ENCODE peak calls at places on chromosomes 3 and 15, in five cellular contexts. V is ovary, Q is esophagus muscularis mucosa, H is GM23248, F is iPS DF 6.9. R is an unnamed sample. For H3K4me1, the result is how much of the 10 kb centered on the place peaks cover.

GRCh38 chr3:40695848-40696247 is 171.1 kb downstream of the ZNF621 start:
- DNase-seq in V (no peak), Q (peak), H (no peak), F (no peak), R (no peak)

GRCh38 chr15:65641723-65642475 is 20.2 kb downstream of the SLC24A1 start:
- DNase-seq in V (no peak), Q (no peak), H (no peak), F (no peak), R (no peak)

GRCh38 chr3:13414040-13414729 is 5.9 kb downstream of the NUP210 start:
- DNase-seq in V (no peak), Q (no peak), H (no peak), F (no peak), R (no peak)

GRCh38 chr15:59002418-59002859 is 15.0 kb downstream of the RNF111 start:
- DNase-seq in V (no peak), Q (no peak), H (no peak), F (no peak), R (no peak)

GRCh38 chr3:58058654-58059263 is 50.5 kb downstream of the FLNB start:
- DNase-seq in V (no peak), Q (no peak), H (peak), F (no peak), R (no peak)

GRCh38 chr3:124140751-124141150 is 148.8 kb upstream of the ROPN1 start:
- DNase-seq in V (no peak), Q (no peak), H (no peak), F (no peak), R (no peak)

GRCh38 chr3:177981576-177981975 is 554.7 kb upstream of the KCNMB2 start:
- DNase-seq in V (no peak), Q (no peak), H (no peak), F (no peak), R (no peak)

GRCh38 chr15:65646486-65646885 is 24.7 kb downstream of the SLC24A1 start:
- DNase-seq in V (no peak), Q (no peak), H (no peak), F (no peak), R (no peak)

GRCh38 chr3:107344722-107345121 is 32.5 kb upstream of the CCDC54 start:
- DNase-seq in V (no peak), Q (no peak), H (peak), F (no peak), R (no peak)

GRCh38 chr3:148727242-148727641 is 29.5 kb downstream of the AGTR1 start:
- DNase-seq in V (no peak), Q (no peak), H (peak), F (peak), R (no peak)

GRCh38 chr3:73365756-73366397 is 258.9 kb downstream of the PDZRN3 start:
- DNase-seq in V (peak), Q (no peak), H (peak), F (no peak), R (peak)

GRCh38 chr3:129526121-129526900 is 2.1 kb upstream of the RHO start:
- DNase-seq in V (no peak), Q (no peak), H (peak), F (no peak), R (no peak)

GRCh38 chr3:82133070-82133606 is 371.7 kb upstream of the GBE1 start:
- DNase-seq in V (peak), Q (no peak), H (peak), F (peak), R (peak)

GRCh38 chr3:119258915-119259314 is 18.2 kb upstream of the B4GALT4 start:
- DNase-seq in V (no peak), Q (no peak), H (no peak), F (no peak), R (no peak)

GRCh38 chr3:183984749-183985729 is 32.6 kb downstream of the ABCC5 start:
- DNase-seq in V (no peak), Q (no peak), H (no peak), F (no peak), R (no peak)

GRCh38 chr15:44545934-44546802 is 9.2 kb downstream of the EIF3J start:
- DNase-seq in V (no peak), Q (no peak), H (peak), F (no peak), R (no peak)

GRCh38 chr3:38247366-38248035 is 18.1 kb upstream of the SLC22A13 start:
- DNase-seq in V (no peak), Q (no peak), H (peak), F (no peak), R (no peak)

GRCh38 chr15:87707581-87708130 is 548.9 kb downstream of the NTRK3 start:
- DNase-seq in V (no peak), Q (peak), H (no peak), F (no peak), R (no peak)

GRCh38 chr15:87712211-87712610 is 544.3 kb downstream of the NTRK3 start:
- DNase-seq in V (no peak), Q (peak), H (no peak), F (no peak), R (no peak)

GRCh38 chr15:87710406-87710805 is 546.1 kb downstream of the NTRK3 start:
- DNase-seq in V (peak), Q (peak), H (peak), F (no peak), R (no peak)

GRCh38 chr15:87713405-87713995 is 543.0 kb downstream of the NTRK3 start:
- DNase-seq in V (no peak), Q (peak), H (no peak), F (no peak), R (no peak)

DNA sequence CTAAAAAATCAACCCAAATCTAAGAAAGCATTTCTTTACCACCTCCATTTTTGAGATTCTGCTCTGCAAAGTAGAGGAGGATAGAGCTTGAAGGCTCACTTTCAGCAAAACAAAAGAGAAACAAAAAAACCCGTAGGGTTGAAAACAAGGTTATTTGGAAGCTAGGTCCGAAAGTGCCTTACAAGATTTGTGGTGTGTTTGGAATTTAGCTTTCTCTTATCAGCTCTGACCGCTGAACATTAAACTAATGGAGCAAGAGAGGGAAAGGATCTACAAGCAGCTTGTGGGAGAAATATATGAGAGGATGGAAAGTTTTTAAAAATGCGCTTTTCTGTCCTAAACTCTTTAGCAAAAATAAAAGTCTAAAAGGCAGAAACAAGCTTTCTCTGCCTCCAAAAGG is 545.5 kb downstream of the NTRK3 start:
- DNase-seq in V (no peak), Q (no peak), H (no peak), F (no peak), R (no peak)
- H3K4me1 ChIP-seq in V (under half), Q (under half), H (under half), F (under half), R (under half)

GRCh38 chr3:172151610-172152293 is 112.4 kb downstream of the FNDC3B start:
- DNase-seq in V (no peak), Q (no peak), H (no peak), F (no peak), R (no peak)

GRCh38 chr3:172152869-172153268 is 113.5 kb downstream of the FNDC3B start:
- DNase-seq in V (no peak), Q (no peak), H (peak), F (no peak), R (no peak)

GRCh38 chr3:172154768-172155649 is 115.6 kb downstream of the FNDC3B start:
- DNase-seq in V (no peak), Q (no peak), H (peak), F (no peak), R (no peak)

GRCh38 chr3:172152294-172152649 is 112.9 kb downstream of the FNDC3B start:
- DNase-seq in V (no peak), Q (no peak), H (no peak), F (no peak), R (no peak)

DNA sequence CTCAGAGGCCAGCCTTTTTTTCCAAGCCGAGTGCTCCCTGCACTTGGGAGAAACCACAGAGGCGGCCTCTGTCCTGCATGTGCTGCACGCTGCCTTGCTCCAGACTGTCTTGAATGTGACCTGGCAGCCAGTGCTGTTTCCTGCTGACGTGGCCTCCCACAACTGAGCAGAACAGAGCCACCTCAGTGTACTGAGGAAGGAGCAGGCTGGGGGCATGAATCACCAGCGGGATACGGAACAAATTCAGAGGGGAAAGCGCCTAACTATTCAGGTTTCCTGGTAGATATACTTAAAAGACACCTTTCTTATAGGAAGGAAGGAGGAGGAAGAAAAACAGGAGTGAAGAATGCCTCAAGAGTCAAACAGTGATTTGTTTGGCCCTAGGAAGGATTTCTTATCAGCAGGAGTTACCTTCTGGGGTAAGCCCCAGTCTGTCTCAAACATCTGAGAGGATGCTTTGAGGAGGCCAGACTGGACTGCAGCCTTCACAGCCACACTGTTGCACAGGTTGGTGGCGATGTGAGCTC is 114.0 kb downstream of the FNDC3B start:
- DNase-seq in V (peak), Q (peak), H (peak), F (no peak), R (peak)
- H3K4me1 ChIP-seq in V (under half), Q (half or more), H (half or more), F (under half), R (under half)

DNA sequence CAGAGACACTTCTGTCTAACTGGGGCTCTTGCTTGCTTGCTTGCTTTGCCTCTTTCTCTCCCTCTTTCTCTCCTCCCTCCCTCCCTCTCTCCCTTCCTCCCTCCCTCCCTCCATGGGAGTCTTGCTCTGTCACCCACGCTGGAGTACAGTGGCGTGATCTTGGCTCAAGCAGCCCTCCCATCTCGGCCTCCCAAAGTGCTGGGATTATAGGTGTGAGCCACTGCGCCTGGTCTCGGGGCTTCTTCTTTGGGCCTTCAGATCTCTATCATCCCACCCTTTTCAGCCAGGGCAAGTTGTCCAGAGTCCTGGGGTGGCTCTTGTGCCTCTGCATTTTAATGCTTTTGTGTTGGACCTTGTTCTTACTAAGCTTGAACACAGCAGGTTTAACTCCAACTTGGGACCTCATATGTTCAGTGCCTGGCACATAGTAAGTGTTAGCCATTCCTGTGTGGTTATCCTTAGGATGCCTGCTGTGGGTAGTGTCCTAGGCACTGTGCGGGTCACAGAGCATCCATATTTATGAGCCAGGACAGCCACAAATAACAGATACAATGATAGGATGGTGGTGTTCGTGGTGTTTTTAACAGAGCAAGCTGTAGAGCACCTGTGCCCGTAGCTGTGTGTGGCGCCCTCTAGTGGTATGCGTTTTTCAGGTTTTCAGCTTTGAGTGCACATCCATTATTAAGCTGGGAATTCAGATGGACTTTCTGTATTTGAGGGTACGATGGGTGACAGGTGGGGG is 75.1 kb downstream of the CCK start:
- DNase-seq in V (peak), Q (no peak), H (peak), F (peak), R (peak)
- H3K4me1 ChIP-seq in V (under half), Q (under half), H (under half), F (under half), R (under half)

DNA sequence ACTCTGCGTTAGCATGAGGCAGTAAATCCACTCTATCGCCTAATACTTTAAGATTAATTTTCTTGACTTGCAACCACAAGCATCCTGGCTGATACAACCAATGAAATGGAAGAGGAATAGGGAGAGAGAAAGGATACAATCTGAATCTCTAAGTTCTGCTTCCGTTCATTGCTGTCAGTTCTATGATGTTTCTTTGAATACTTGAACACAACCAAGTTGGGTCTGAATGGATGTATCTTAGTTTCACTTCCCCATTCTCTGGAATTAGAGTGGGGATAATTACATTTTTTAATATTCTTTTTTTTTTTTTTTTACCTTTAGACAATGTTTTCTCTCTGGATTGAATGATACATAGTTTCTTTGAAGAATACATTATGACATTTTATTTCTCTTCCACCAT is 22.9 kb downstream of the PDE8A start:
- DNase-seq in V (no peak), Q (no peak), H (no peak), F (no peak), R (no peak)
- H3K4me1 ChIP-seq in V (under half), Q (half or more), H (under half), F (under half), R (under half)

GRCh38 chr3:134049676-134050075 is 20.0 kb upstream of the SLCO2A1 start:
- DNase-seq in V (no peak), Q (no peak), H (no peak), F (no peak), R (no peak)
- H3K4me1 ChIP-seq in V (under half), Q (under half), H (under half), F (under half), R (under half)